ENCODE peak calls at places on chromosomes 4 and X, in eight cellular contexts. U, V, C, E, Q, J, Z and A are unnamed samples.

GRCh38 chrX:150649096-150649870 is 43.9 kb upstream of the MTMR1 start:
- DNase-seq in Z (peak), E (no peak), V (no peak), Q (peak), J (no peak), U (no peak), C (peak), A (no peak)

GRCh38 chr4:73205482-73205881 is 53.1 kb downstream of the ANKRD17 start:
- DNase-seq in C (no peak), J (no peak), E (no peak), Q (no peak), V (no peak), U (no peak), Z (no peak), A (no peak)

GRCh38 chr4:6282247-6282646 is 12.6 kb downstream of the WFS1 start:
- DNase-seq in Z (peak), E (no peak), U (no peak), C (peak), Q (no peak), J (no peak), V (no peak), A (no peak)

GRCh38 chrX:151765026-151765425 is 30.5 kb downstream of the CNGA2 start:
- DNase-seq in J (no peak), Q (no peak), C (no peak), Z (no peak), U (no peak), V (no peak), E (no peak), A (no peak)

GRCh38 chr4:182717788-182718583 is 199.2 kb downstream of the DCTD start:
- DNase-seq in U (no peak), E (no peak), C (no peak), J (no peak), Q (no peak), Z (no peak), V (no peak), A (no peak)

GRCh38 chr4:95867919-95868318 is 28.0 kb downstream of the PDHA2 start:
- DNase-seq in Z (peak), E (no peak), Q (peak), U (no peak), C (peak), V (peak), J (peak), A (no peak)

GRCh38 chr4:128957459-128957858 is 135.9 kb downstream of the SCLT1 start:
- DNase-seq in U (no peak), C (no peak), V (no peak), Z (no peak), J (no peak), Q (no peak), E (no peak), A (no peak)

GRCh38 chr4:120517966-120518365 is 404.6 kb downstream of the PRDM5 start:
- DNase-seq in Q (peak), E (no peak), U (no peak), Z (peak), J (peak), V (no peak), C (peak), A (peak)